ENCODE peak calls at places on chromosomes 11 and 22, in five cellular contexts. One of them, this sample, is unnamed.

GRCh38 chr11:68994891-68995280 is 14.1 kb upstream of the MRGPRD start:
- DNase-seq in fibroblast of the aortic adventitia: no peak
- DNase-seq in A549: no peak
- DNase-seq in thoracic aorta: no peak
- DNase-seq in tibial artery: no peak
- DNase-seq in this sample: no peak

GRCh38 chr11:13339196-13340153 is 61.9 kb downstream of the BMAL1 start:
- DNase-seq in fibroblast of the aortic adventitia: peak; percentile 91
- DNase-seq in A549: peak; percentile 89
- DNase-seq in thoracic aorta: no peak
- DNase-seq in tibial artery: no peak
- DNase-seq in this sample: no peak

GRCh38 chr22:46653596-46653995 is 33.4 kb downstream of the GRAMD4 start:
- DNase-seq in fibroblast of the aortic adventitia: no peak
- DNase-seq in A549: no peak
- DNase-seq in thoracic aorta: no peak
- DNase-seq in tibial artery: no peak
- DNase-seq in this sample: no peak

GRCh38 chr11:132501356-132501755 is 1030.9 kb downstream of the OPCML start:
- DNase-seq in fibroblast of the aortic adventitia: no peak
- DNase-seq in A549: no peak
- DNase-seq in thoracic aorta: no peak
- DNase-seq in tibial artery: no peak
- DNase-seq in this sample: no peak

GRCh38 chr11:10892250-10892649 is 34.4 kb upstream of the ZBED5 start:
- DNase-seq in fibroblast of the aortic adventitia: no peak
- DNase-seq in A549: no peak
- DNase-seq in thoracic aorta: no peak
- DNase-seq in tibial artery: no peak
- DNase-seq in this sample: no peak

GRCh38 chr11:76233936-76234703 is 27.8 kb upstream of the WNT11 start:
- DNase-seq in fibroblast of the aortic adventitia: peak; percentile 51
- DNase-seq in A549: no peak
- DNase-seq in thoracic aorta: peak; percentile 11
- DNase-seq in tibial artery: peak; percentile 78
- DNase-seq in this sample: peak; percentile 79

GRCh38 chr11:65576867-65577755 is 1.3 kb downstream of the EHBP1L1 start:
- DNase-seq in fibroblast of the aortic adventitia: peak; percentile 59
- DNase-seq in A549: peak; percentile 81
- DNase-seq in thoracic aorta: peak; percentile 62
- DNase-seq in tibial artery: peak; percentile 80
- DNase-seq in this sample: peak; percentile 85

GRCh38 chr11:3905080-3905953 is 49.9 kb downstream of the STIM1 start:
- DNase-seq in fibroblast of the aortic adventitia: peak; percentile 84
- DNase-seq in A549: peak; percentile 76
- DNase-seq in thoracic aorta: no peak
- DNase-seq in tibial artery: peak; percentile 38
- DNase-seq in this sample: no peak

GRCh38 chr22:49998718-49999062 is 13.9 kb downstream of the IL17REL start:
- DNase-seq in fibroblast of the aortic adventitia: no peak
- DNase-seq in A549: no peak
- DNase-seq in thoracic aorta: no peak
- DNase-seq in tibial artery: no peak
- DNase-seq in this sample: no peak

GRCh38 chr11:42410251-42410956 is 901.4 kb upstream of the API5 start:
- DNase-seq in fibroblast of the aortic adventitia: no peak
- DNase-seq in A549: no peak
- DNase-seq in thoracic aorta: no peak
- DNase-seq in tibial artery: no peak
- DNase-seq in this sample: no peak

GRCh38 chr11:42407379-42407778 is 904.4 kb upstream of the API5 start:
- DNase-seq in fibroblast of the aortic adventitia: no peak
- DNase-seq in A549: no peak
- DNase-seq in thoracic aorta: no peak
- DNase-seq in tibial artery: no peak
- DNase-seq in this sample: no peak
- TF ChIP-seq CTCF in fibroblast of the aortic adventitia: no peak
- TF ChIP-seq CTCF in A549: no peak
- TF ChIP-seq CTCF in thoracic aorta: no peak
- TF ChIP-seq CTCF in tibial artery: no peak
- TF ChIP-seq CTCF in this sample: no peak

DNA sequence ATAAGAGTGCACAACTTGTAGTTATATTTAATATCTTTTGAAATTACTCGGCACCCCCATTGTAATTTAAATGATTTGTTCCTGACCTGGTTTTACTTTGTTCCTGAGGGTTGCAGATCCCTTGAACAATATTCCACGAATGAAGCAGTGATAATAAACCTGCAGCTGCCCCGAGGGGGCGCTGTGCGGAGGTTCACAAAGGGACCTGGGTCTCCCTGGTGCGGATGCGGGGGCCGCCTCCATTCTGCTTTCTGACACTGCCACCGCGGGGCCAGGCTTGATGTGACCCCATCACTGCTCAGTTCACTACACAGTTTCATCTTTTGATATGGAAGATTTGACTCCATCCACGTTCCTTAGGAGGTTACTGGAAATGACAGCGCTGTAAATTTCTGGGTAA is 62.9 kb upstream of the PRODH start:
- DNase-seq in fibroblast of the aortic adventitia: no peak
- DNase-seq in A549: no peak
- DNase-seq in thoracic aorta: no peak
- DNase-seq in tibial artery: no peak
- DNase-seq in this sample: no peak
- TF ChIP-seq CTCF in fibroblast of the aortic adventitia: no peak
- TF ChIP-seq CTCF in A549: no peak
- TF ChIP-seq CTCF in thoracic aorta: no peak
- TF ChIP-seq CTCF in tibial artery: no peak
- TF ChIP-seq CTCF in this sample: no peak

GRCh38 chr11:67406969-67407699 is 3.3 kb downstream of the TBC1D10C start:
- DNase-seq in fibroblast of the aortic adventitia: no peak
- DNase-seq in A549: no peak
- DNase-seq in thoracic aorta: no peak
- DNase-seq in tibial artery: no peak
- DNase-seq in this sample: no peak
- TF ChIP-seq CTCF in fibroblast of the aortic adventitia: no peak
- TF ChIP-seq CTCF in A549: no peak
- TF ChIP-seq CTCF in thoracic aorta: no peak
- TF ChIP-seq CTCF in tibial artery: no peak
- TF ChIP-seq CTCF in this sample: no peak

DNA sequence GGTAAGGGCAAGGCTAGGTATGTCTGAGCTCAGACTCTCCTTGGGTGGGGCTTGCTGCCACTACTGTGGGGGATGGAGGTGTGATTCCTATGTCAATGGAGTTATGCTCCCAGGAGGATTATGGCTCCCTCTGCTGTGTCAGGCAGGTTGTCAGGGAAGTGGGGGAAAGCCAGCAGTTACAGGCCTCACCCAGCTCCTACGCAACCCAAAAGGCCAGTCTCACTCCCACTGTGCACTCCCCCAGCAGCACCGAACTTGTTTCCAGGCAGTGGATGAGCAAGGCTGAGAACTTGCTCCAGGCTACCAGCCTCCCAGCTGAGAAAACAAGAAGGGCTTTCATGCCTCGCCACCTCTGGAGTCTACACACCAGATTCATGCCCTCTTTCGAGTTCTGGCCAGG is 18.2 kb downstream of the C11orf91 start:
- DNase-seq in fibroblast of the aortic adventitia: no peak
- DNase-seq in A549: no peak
- DNase-seq in thoracic aorta: no peak
- DNase-seq in tibial artery: no peak
- DNase-seq in this sample: no peak
- TF ChIP-seq CTCF in fibroblast of the aortic adventitia: no peak
- TF ChIP-seq CTCF in A549: no peak
- TF ChIP-seq CTCF in thoracic aorta: no peak
- TF ChIP-seq CTCF in tibial artery: no peak
- TF ChIP-seq CTCF in this sample: no peak